ENCODE peak calls at places on chromosome 12, in five cellular contexts. W, H, S, C and Q are unnamed samples.

GRCh38 chr12:106074706-106075392 is 63.9 kb downstream of the NUAK1 start:
- DNase-seq in W (no peak), H (no peak), S (no peak), C (no peak), Q (no peak)

GRCh38 chr12:127987199-127987901 is 279.6 kb upstream of the TMEM132C start:
- DNase-seq in W (no peak), H (no peak), S (no peak), C (no peak), Q (no peak)

GRCh38 chr12:132353811-132354210 is 24.4 kb upstream of the GALNT9 start:
- DNase-seq in W (no peak), H (no peak), S (no peak), C (no peak), Q (no peak)

GRCh38 chr12:28024231-28024995 is 51.9 kb upstream of the PTHLH start:
- DNase-seq in W (no peak), H (peak; percentile 34), S (no peak), C (no peak), Q (peak; percentile 23)

GRCh38 chr12:89960607-89961394 is 252.2 kb upstream of the ATP2B1 start:
- DNase-seq in W (no peak), H (no peak), S (no peak), C (no peak), Q (no peak)

GRCh38 chr12:56941299-56942017 is 7.2 kb upstream of the SDR9C7 start:
- DNase-seq in W (no peak), H (peak; percentile 57), S (peak; percentile 64), C (no peak), Q (peak; percentile 62)

GRCh38 chr12:126191037-126191891 is 1126.0 kb downstream of the AACS start:
- DNase-seq in W (no peak), H (no peak), S (no peak), C (peak; percentile 41), Q (no peak)

GRCh38 chr12:116894913-116895312 is 13.7 kb upstream of the HRK start:
- DNase-seq in W (no peak), H (no peak), S (no peak), C (no peak), Q (no peak)

GRCh38 chr12:76030378-76031080 is 1.0 kb downstream of the PHLDA1 start:
- DNase-seq in W (peak; percentile 14), H (no peak), S (peak; percentile 52), C (peak; percentile 53), Q (peak; percentile 21)

GRCh38 chr12:50314629-50315312 is 31.5 kb upstream of the LIMA1 start:
- DNase-seq in W (no peak), H (peak; percentile 48), S (no peak), C (peak; percentile 37), Q (peak; percentile 56)

GRCh38 chr12:124497039-124497438 is 70.4 kb downstream of the NCOR2 start:
- DNase-seq in W (no peak), H (no peak), S (no peak), C (no peak), Q (no peak)

GRCh38 chr12:712172-712863 is 40.1 kb upstream of the WNK1 start:
- DNase-seq in W (no peak), H (peak; percentile 14), S (no peak), C (no peak), Q (no peak)

GRCh38 chr12:19954163-19954562 is 414.2 kb upstream of the PDE3A start:
- DNase-seq in W (no peak), H (no peak), S (no peak), C (no peak), Q (no peak)

GRCh38 chr12:2083561-2083960 is 30.8 kb downstream of the CACNA1C start:
- DNase-seq in W (no peak), H (no peak), S (no peak), C (peak; percentile 16), Q (no peak)

GRCh38 chr12:116650062-116650461 is 87.8 kb downstream of the SPRING1 start:
- DNase-seq in W (no peak), H (no peak), S (no peak), C (no peak), Q (no peak)

GRCh38 chr12:15863258-15863835 is 18.8 kb upstream of the STRAP start:
- DNase-seq in W (no peak), H (no peak), S (no peak), C (no peak), Q (no peak)

GRCh38 chr12:8078400-8078799 is 3.7 kb upstream of the NECAP1 start:
- DNase-seq in W (peak; percentile 19), H (peak; percentile 79), S (no peak), C (no peak), Q (peak; percentile 49)

GRCh38 chr12:32457251-32458025 is 58.1 kb downstream of the FGD4 start:
- DNase-seq in W (no peak), H (no peak), S (no peak), C (no peak), Q (no peak)